ENCODE peak calls at places on chromosomes 3 and 15, in ten cellular contexts. T, A, H, S, N, R, W, D, J and C are unnamed samples.

GRCh38 chr15:83304861-83305661 is 20.6 kb upstream of the BNC1 start:
- DNase-seq in W (no peak), R (no peak), N (no peak), T (no peak), H (no peak), A (no peak), S (peak; percentile 90), D (no peak), J (peak; percentile 95), C (no peak)

GRCh38 chr15:52789601-52790165 is 453 bp downstream of the ONECUT1 start:
- DNase-seq in N (peak; percentile 38), A (no peak), S (no peak), J (no peak), T (no peak), D (no peak), H (peak; percentile 55), W (no peak), R (peak; percentile 49), C (no peak)

GRCh38 chr15:63491979-63492378 is 12.4 kb upstream of the USP3 start:
- DNase-seq in W (no peak), N (no peak), J (no peak), D (no peak), H (no peak), S (no peak), R (no peak), T (no peak), A (no peak), C (no peak)

GRCh38 chr3:90091557-90091956 is 984.1 kb downstream of the EPHA3 start:
- DNase-seq in H (peak; percentile 6), D (no peak), A (no peak), J (peak; percentile 59), T (peak; percentile 25), S (no peak), R (peak; percentile 49), N (no peak), W (no peak), C (peak; percentile 26)

GRCh38 chr3:127286571-127287140 is 1.2 kb downstream of the PRR20G start:
- DNase-seq in R (no peak), J (peak; percentile 38), A (no peak), D (no peak), H (no peak), S (peak; percentile 66), N (no peak), T (no peak), W (no peak), C (no peak)

GRCh38 chr3:25430942-25431570 is 3.0 kb downstream of the RARB start:
- DNase-seq in D (no peak), A (no peak), W (no peak), N (no peak), R (no peak), J (no peak), H (no peak), S (no peak), T (no peak), C (no peak)

GRCh38 chr15:63818628-63819027 is 15.1 kb downstream of the HERC1 start:
- DNase-seq in W (no peak), H (no peak), N (no peak), R (no peak), J (no peak), T (no peak), D (no peak), A (no peak), S (no peak), C (no peak)

GRCh38 chr3:71629289-71630252 is 46.0 kb upstream of the FOXP1 start:
- DNase-seq in T (no peak), W (peak; percentile 74), S (no peak), A (no peak), D (no peak), R (no peak), H (no peak), J (no peak), N (no peak), C (no peak)

GRCh38 chr3:27535809-27536392 is 51.7 kb upstream of the SLC4A7 start:
- DNase-seq in H (no peak), A (no peak), W (no peak), D (no peak), T (no peak), R (no peak), S (peak; percentile 74), N (no peak), J (peak; percentile 89), C (no peak)

GRCh38 chr3:27532426-27532825 is 48.2 kb upstream of the SLC4A7 start:
- DNase-seq in A (no peak), N (no peak), H (no peak), R (no peak), J (no peak), S (no peak), T (no peak), D (no peak), W (no peak), C (no peak)

GRCh38 chr3:27532931-27533607 is 48.9 kb upstream of the SLC4A7 start:
- DNase-seq in W (no peak), H (no peak), D (no peak), N (no peak), R (no peak), J (no peak), T (no peak), S (peak; percentile 81), A (no peak), C (no peak)

GRCh38 chr3:27536451-27536850 is 52.3 kb upstream of the SLC4A7 start:
- DNase-seq in W (no peak), T (no peak), H (no peak), D (no peak), J (no peak), A (no peak), R (no peak), S (no peak), N (no peak), C (no peak)

GRCh38 chr3:27533718-27534578 is 49.8 kb upstream of the SLC4A7 start:
- DNase-seq in S (peak; percentile 100), A (no peak), H (peak; percentile 7), J (peak; percentile 99), R (no peak), D (no peak), W (peak; percentile 88), N (peak; percentile 27), T (peak; percentile 77), C (no peak)
- TF ChIP-seq CTCF in S (peak; percentile 90), A (peak; percentile 27), H (no peak), J (peak; percentile 42), R (no peak), D (no peak), W (peak; percentile 47), N (no peak), T (no peak), C (peak; percentile 29)

GRCh38 chr15:41895491-41895890 is 1.6 kb upstream of the SPTBN5 start:
- DNase-seq in D (no peak), H (no peak), N (no peak), W (no peak), S (peak; percentile 5), A (no peak), R (no peak), T (no peak), J (no peak), C (no peak)

GRCh38 chr15:41893422-41894250 is at the start of gene SPTBN5:
- DNase-seq in D (no peak), W (no peak), A (no peak), J (no peak), R (no peak), T (no peak), N (no peak), S (no peak), H (no peak), C (no peak)

GRCh38 chr15:41894251-41894790 is 468 bp upstream of the SPTBN5 start:
- DNase-seq in T (no peak), W (no peak), J (no peak), N (no peak), A (no peak), H (no peak), S (no peak), D (no peak), R (no peak), C (no peak)

GRCh38 chr15:41895957-41896356 is 2.1 kb upstream of the SPTBN5 start:
- DNase-seq in D (no peak), W (no peak), S (no peak), H (no peak), R (no peak), N (no peak), T (no peak), A (no peak), J (no peak), C (no peak)

DNA sequence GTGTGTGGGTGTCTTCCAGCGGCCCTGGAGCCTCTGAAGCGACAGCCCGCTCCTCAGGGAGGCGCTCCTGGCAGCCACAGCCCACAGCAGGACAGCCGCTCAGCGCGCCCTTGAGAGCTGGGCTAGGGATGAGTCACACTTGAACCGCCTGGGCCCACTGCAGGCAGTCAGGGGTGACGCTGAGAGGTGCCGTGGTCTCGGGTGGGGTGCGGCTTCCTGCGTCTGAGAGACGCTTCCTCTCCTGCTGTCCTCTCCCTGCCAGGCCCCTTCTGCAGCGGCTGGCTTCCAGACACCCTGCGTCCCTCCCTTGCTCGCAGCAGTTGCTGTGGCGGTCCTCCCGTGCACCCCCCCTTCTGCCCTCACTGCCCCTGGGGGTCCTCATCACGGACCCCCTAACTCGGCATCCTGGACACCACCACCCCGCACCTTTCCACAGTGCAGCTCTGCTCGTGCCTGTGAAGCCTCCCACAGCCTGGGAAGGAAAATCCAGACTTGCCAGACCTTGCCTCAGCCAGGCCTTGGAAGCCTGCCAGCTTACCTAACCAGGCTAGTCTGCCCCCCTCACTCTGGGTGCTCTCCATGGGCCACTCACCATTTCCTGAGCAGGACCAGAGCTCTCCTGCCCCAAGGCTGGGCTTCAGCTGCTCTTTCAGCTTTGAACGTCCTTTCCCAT is 1.1 kb upstream of the SPTBN5 start:
- DNase-seq in T (no peak), S (peak; percentile 47), W (peak; percentile 83), N (peak; percentile 91), J (peak; percentile 82), H (peak; percentile 91), D (peak; percentile 66), R (no peak), A (no peak), C (no peak)
- TF ChIP-seq CTCF in T (no peak), S (peak; percentile 54), W (peak; percentile 12), N (peak; percentile 30), J (peak; percentile 54), H (no peak), D (no peak), R (no peak), A (no peak), C (no peak)

GRCh38 chr3:141342386-141342785 is 25.9 kb upstream of the ZBTB38 start:
- DNase-seq in J (no peak), H (no peak), T (no peak), A (no peak), N (no peak), D (no peak), R (no peak), W (no peak), S (no peak), C (no peak)
- TF ChIP-seq CTCF in J (no peak), H (no peak), T (no peak), A (no peak), N (no peak), D (no peak), R (no peak), W (no peak), S (no peak), C (no peak)

GRCh38 chr15:94538280-94538679 is 306.9 kb downstream of the MCTP2 start:
- DNase-seq in W (no peak), A (no peak), S (no peak), J (no peak), R (no peak), N (no peak), T (no peak), D (no peak), H (no peak), C (no peak)

GRCh38 chr15:94532226-94532625 is 300.9 kb downstream of the MCTP2 start:
- DNase-seq in T (no peak), R (no peak), A (no peak), J (no peak), H (no peak), W (peak; percentile 63), N (no peak), D (no peak), S (no peak), C (no peak)

GRCh38 chr15:94535298-94536048 is 304.1 kb downstream of the MCTP2 start:
- DNase-seq in D (no peak), A (no peak), N (no peak), S (no peak), J (no peak), H (no peak), R (no peak), T (no peak), W (no peak), C (no peak)
- TF ChIP-seq CTCF in D (no peak), A (no peak), N (no peak), S (no peak), J (no peak), H (no peak), R (no peak), T (no peak), W (no peak), C (no peak)